ENCODE peak calls at places on chromosome 10, in five cellular contexts. One of them, this sample, is unnamed.

GRCh38 chr10:24416248-24416647 is 207.3 kb downstream of the KIAA1217 start:
- DNase-seq in HT-29: no peak
- DNase-seq in iris pigment epithelial cell: no peak
- DNase-seq in HEK293T: no peak
- DNase-seq in left colon: no peak
- DNase-seq in this sample: no peak

GRCh38 chr10:132544744-132545658 is 7.4 kb downstream of the INPP5A start:
- DNase-seq in HEK293T: no peak
- DNase-seq in left colon: peak
- DNase-seq in HT-29: no peak
- DNase-seq in iris pigment epithelial cell: no peak
- DNase-seq in this sample: peak

GRCh38 chr10:74072503-74072902 is 74.6 kb downstream of the VCL start:
- DNase-seq in iris pigment epithelial cell: peak
- DNase-seq in HT-29: no peak
- DNase-seq in left colon: no peak
- DNase-seq in HEK293T: no peak
- DNase-seq in this sample: no peak

GRCh38 chr10:5948999-5949759 is 28.2 kb downstream of the IL15RA start:
- DNase-seq in iris pigment epithelial cell: peak
- DNase-seq in HEK293T: peak
- DNase-seq in HT-29: peak
- DNase-seq in left colon: peak
- DNase-seq in this sample: peak

GRCh38 chr10:49273082-49273465 is 25.9 kb upstream of the C10orf71 start:
- DNase-seq in HT-29: no peak
- DNase-seq in left colon: no peak
- DNase-seq in iris pigment epithelial cell: no peak
- DNase-seq in HEK293T: no peak
- DNase-seq in this sample: no peak

GRCh38 chr10:77030408-77030717 is 607.2 kb downstream of the KCNMA1 start:
- DNase-seq in left colon: no peak
- DNase-seq in HEK293T: no peak
- DNase-seq in iris pigment epithelial cell: no peak
- DNase-seq in HT-29: no peak
- DNase-seq in this sample: no peak

GRCh38 chr10:113666682-113667252 is 2.9 kb upstream of the NRAP start:
- DNase-seq in iris pigment epithelial cell: peak
- DNase-seq in HEK293T: no peak
- DNase-seq in left colon: no peak
- DNase-seq in HT-29: no peak
- DNase-seq in this sample: no peak

GRCh38 chr10:119468542-119469324 is 73.8 kb downstream of the RGS10 start:
- DNase-seq in HT-29: no peak
- DNase-seq in HEK293T: no peak
- DNase-seq in left colon: no peak
- DNase-seq in iris pigment epithelial cell: no peak
- DNase-seq in this sample: no peak

GRCh38 chr10:76583711-76584161 is 1053.9 kb downstream of the KCNMA1 start:
- DNase-seq in HEK293T: no peak
- DNase-seq in HT-29: no peak
- DNase-seq in left colon: no peak
- DNase-seq in iris pigment epithelial cell: peak
- DNase-seq in this sample: no peak

GRCh38 chr10:74823791-74824183 is 2.6 kb upstream of the KAT6B start:
- DNase-seq in left colon: no peak
- DNase-seq in iris pigment epithelial cell: no peak
- DNase-seq in HT-29: peak
- DNase-seq in HEK293T: no peak
- DNase-seq in this sample: no peak

GRCh38 chr10:58282615-58283014 is 13.7 kb downstream of the CISD1 start:
- DNase-seq in iris pigment epithelial cell: peak
- DNase-seq in HT-29: no peak
- DNase-seq in left colon: no peak
- DNase-seq in HEK293T: no peak
- DNase-seq in this sample: no peak

GRCh38 chr10:30098624-30099023 is 39.2 kb upstream of the JCAD start:
- DNase-seq in HT-29: peak
- DNase-seq in HEK293T: no peak
- DNase-seq in left colon: no peak
- DNase-seq in iris pigment epithelial cell: peak
- DNase-seq in this sample: no peak

GRCh38 chr10:63208981-63209380 is 75.9 kb downstream of the NRBF2 start:
- DNase-seq in HT-29: no peak
- DNase-seq in left colon: no peak
- DNase-seq in iris pigment epithelial cell: peak
- DNase-seq in HEK293T: peak
- DNase-seq in this sample: no peak

GRCh38 chr10:50279489-50279888 is 28.2 kb upstream of the ASAH2 start:
- DNase-seq in HEK293T: no peak
- DNase-seq in iris pigment epithelial cell: no peak
- DNase-seq in left colon: no peak
- DNase-seq in HT-29: peak
- DNase-seq in this sample: no peak

GRCh38 chr10:97020452-97021400 is 165.0 kb downstream of the SLIT1 start:
- DNase-seq in HEK293T: no peak
- DNase-seq in left colon: no peak
- DNase-seq in iris pigment epithelial cell: peak
- DNase-seq in HT-29: no peak
- DNase-seq in this sample: peak

GRCh38 chr10:72337039-72337629 is 17.6 kb downstream of the DNAJB12 start:
- DNase-seq in iris pigment epithelial cell: peak
- DNase-seq in left colon: peak
- DNase-seq in HEK293T: peak
- DNase-seq in HT-29: peak
- DNase-seq in this sample: peak

GRCh38 chr10:49287689-49288340 is 11.2 kb upstream of the C10orf71 start:
- DNase-seq in left colon: no peak
- DNase-seq in HEK293T: no peak
- DNase-seq in iris pigment epithelial cell: no peak
- DNase-seq in HT-29: no peak
- DNase-seq in this sample: no peak

GRCh38 chr10:90227259-90227658 is 525.9 kb downstream of the KIF20B start:
- DNase-seq in HEK293T: no peak
- DNase-seq in iris pigment epithelial cell: peak
- DNase-seq in left colon: no peak
- DNase-seq in HT-29: peak
- DNase-seq in this sample: peak